ENCODE peak calls at places on chromosomes 4 and X, in nine cellular contexts. S is ascending aorta; N is dorsolateral prefrontal cortex; O is A549; D is CD8-positive, alpha-beta memory T cell; L is left ventricle myocardium inferior; B is testis; Y is tibial nerve; V is lower lobe of right lung. J is an unnamed sample.

GRCh38 chrX:31366076-31366475 is 294.2 kb upstream of the FTHL17 start:
- DNase-seq in S (no peak), N (no peak), O (no peak), D (no peak), L (no peak), B (no peak), Y (no peak), V (no peak), J (no peak)

GRCh38 chr4:151730003-151730559 is 30.7 kb downstream of the GATB start:
- DNase-seq in S (no peak), N (no peak), O (no peak), D (no peak), L (no peak), B (no peak), Y (no peak), V (no peak), J (no peak)

GRCh38 chr4:101049549-101050001 is 297.8 kb downstream of the PPP3CA start:
- DNase-seq in S (no peak), N (no peak), O (no peak), D (no peak), L (no peak), B (no peak), Y (no peak), V (no peak), J (no peak)

GRCh38 chr4:602559-602942 is 22.8 kb upstream of the PDE6B start:
- DNase-seq in S (no peak), N (peak), O (no peak), D (peak), L (no peak), B (peak), Y (no peak), V (peak), J (no peak)

GRCh38 chr4:81460115-81460836 is 11.4 kb downstream of the RASGEF1B start:
- DNase-seq in S (no peak), N (peak), O (no peak), D (no peak), L (no peak), B (no peak), Y (no peak), V (no peak), J (no peak)

GRCh38 chrX:132737743-132738142 is 220.7 kb downstream of the HS6ST2 start:
- DNase-seq in S (no peak), N (no peak), O (no peak), D (peak), L (no peak), B (no peak), Y (no peak), V (peak), J (no peak)

GRCh38 chr4:12488672-12489071 is 995.5 kb downstream of the RAB28 start:
- DNase-seq in S (no peak), N (no peak), O (no peak), D (no peak), L (peak), B (no peak), Y (no peak), V (no peak), J (no peak)

GRCh38 chr4:155822572-155822971 is 43.5 kb downstream of the ASIC5 start:
- DNase-seq in S (no peak), N (no peak), O (peak), D (no peak), L (no peak), B (no peak), Y (no peak), V (no peak), J (no peak)

GRCh38 chr4:6799091-6799490 is 16.6 kb downstream of the KIAA0232 start:
- DNase-seq in S (no peak), N (no peak), O (no peak), D (no peak), L (no peak), B (no peak), Y (no peak), V (no peak), J (no peak)

GRCh38 chr4:35511851-35512250 is 732.5 kb downstream of the ARAP2 start:
- DNase-seq in S (no peak), N (no peak), O (no peak), D (no peak), L (no peak), B (no peak), Y (no peak), V (no peak), J (no peak)

GRCh38 chr4:151324449-151325319 is 721 bp downstream of the SH3D19 start:
- DNase-seq in S (peak), N (peak), O (peak), D (no peak), L (peak), B (peak), Y (peak), V (peak), J (peak)

GRCh38 chr4:165384608-165385007 is 5.8 kb downstream of the CPE start:
- DNase-seq in S (no peak), N (no peak), O (no peak), D (no peak), L (no peak), B (no peak), Y (no peak), V (no peak), J (no peak)

GRCh38 chr4:170428929-170429328 is 339.2 kb upstream of the AADAT start:
- DNase-seq in S (no peak), N (no peak), O (no peak), D (no peak), L (no peak), B (no peak), Y (no peak), V (no peak), J (no peak)

GRCh38 chrX:71178908-71179307 is 34.3 kb downstream of the NLGN3 start:
- DNase-seq in S (peak), N (peak), O (peak), D (peak), L (no peak), B (peak), Y (peak), V (peak), J (no peak)

GRCh38 chr4:148443550-148444295 is 1.5 kb upstream of the NR3C2 start:
- DNase-seq in S (peak), N (no peak), O (no peak), D (peak), L (peak), B (peak), Y (peak), V (peak), J (peak)

GRCh38 chrX:74251006-74251930 is 52.7 kb upstream of the ZCCHC13 start:
- DNase-seq in S (no peak), N (no peak), O (peak), D (no peak), L (no peak), B (no peak), Y (no peak), V (no peak), J (no peak)

GRCh38 chr4:72283357-72283756 is 251.6 kb downstream of the NPFFR2 start:
- DNase-seq in S (no peak), N (no peak), O (no peak), D (no peak), L (no peak), B (no peak), Y (no peak), V (no peak), J (no peak)

GRCh38 chr4:8651661-8652180 is 59.2 kb downstream of the CPZ start:
- DNase-seq in S (peak), N (no peak), O (no peak), D (no peak), L (no peak), B (no peak), Y (no peak), V (no peak), J (no peak)

GRCh38 chr4:141329174-141329569 is 108.5 kb downstream of the ZNF330 start:
- DNase-seq in S (no peak), N (no peak), O (no peak), D (no peak), L (no peak), B (no peak), Y (peak), V (no peak), J (no peak)

GRCh38 chr4:172871381-172871780 is 297.2 kb upstream of the GALNT7 start:
- DNase-seq in S (no peak), N (no peak), O (no peak), D (no peak), L (no peak), B (no peak), Y (no peak), V (no peak), J (no peak)

GRCh38 chr4:41406051-41406516 is 131.9 kb upstream of the LIMCH1 start:
- DNase-seq in S (no peak), N (no peak), O (peak), D (no peak), L (no peak), B (no peak), Y (no peak), V (no peak), J (no peak)

GRCh38 chrX:100870527-100870926 is 3.6 kb downstream of the NOX1 start:
- DNase-seq in S (no peak), N (no peak), O (no peak), D (no peak), L (no peak), B (no peak), Y (no peak), V (no peak), J (no peak)

GRCh38 chrX:9438950-9439494 is 25.8 kb upstream of the TBL1X start:
- DNase-seq in S (no peak), N (no peak), O (no peak), D (no peak), L (no peak), B (no peak), Y (no peak), V (no peak), J (no peak)

GRCh38 chr4:106268731-106269272 is 47.2 kb downstream of the TBCK start:
- DNase-seq in S (no peak), N (no peak), O (no peak), D (no peak), L (no peak), B (no peak), Y (no peak), V (no peak), J (no peak)

GRCh38 chrX:80285131-80285773 is 135.0 kb upstream of the TENT5D start:
- DNase-seq in S (no peak), N (no peak), O (peak), D (no peak), L (no peak), B (peak), Y (no peak), V (no peak), J (no peak)

GRCh38 chr4:78083035-78083434 is 25.9 kb downstream of the FRAS1 start:
- DNase-seq in S (no peak), N (no peak), O (no peak), D (no peak), L (no peak), B (no peak), Y (no peak), V (no peak), J (no peak)

GRCh38 chr4:180828455-180829018 is 1414.7 kb upstream of the TENM3 start:
- DNase-seq in S (no peak), N (no peak), O (no peak), D (no peak), L (no peak), B (peak), Y (peak), V (no peak), J (no peak)

GRCh38 chrX:110045988-110046387 is 43.1 kb downstream of the TMEM164 start:
- DNase-seq in S (no peak), N (no peak), O (no peak), D (no peak), L (no peak), B (no peak), Y (no peak), V (no peak), J (no peak)

GRCh38 chr4:26522478-26522877 is 32.2 kb upstream of the CCKAR start:
- DNase-seq in S (no peak), N (no peak), O (no peak), D (no peak), L (no peak), B (no peak), Y (no peak), V (no peak), J (no peak)

GRCh38 chr4:145390566-145390965 is 91.1 kb upstream of the SMAD1 start:
- DNase-seq in S (no peak), N (no peak), O (no peak), D (no peak), L (no peak), B (no peak), Y (no peak), V (no peak), J (no peak)

DNA sequence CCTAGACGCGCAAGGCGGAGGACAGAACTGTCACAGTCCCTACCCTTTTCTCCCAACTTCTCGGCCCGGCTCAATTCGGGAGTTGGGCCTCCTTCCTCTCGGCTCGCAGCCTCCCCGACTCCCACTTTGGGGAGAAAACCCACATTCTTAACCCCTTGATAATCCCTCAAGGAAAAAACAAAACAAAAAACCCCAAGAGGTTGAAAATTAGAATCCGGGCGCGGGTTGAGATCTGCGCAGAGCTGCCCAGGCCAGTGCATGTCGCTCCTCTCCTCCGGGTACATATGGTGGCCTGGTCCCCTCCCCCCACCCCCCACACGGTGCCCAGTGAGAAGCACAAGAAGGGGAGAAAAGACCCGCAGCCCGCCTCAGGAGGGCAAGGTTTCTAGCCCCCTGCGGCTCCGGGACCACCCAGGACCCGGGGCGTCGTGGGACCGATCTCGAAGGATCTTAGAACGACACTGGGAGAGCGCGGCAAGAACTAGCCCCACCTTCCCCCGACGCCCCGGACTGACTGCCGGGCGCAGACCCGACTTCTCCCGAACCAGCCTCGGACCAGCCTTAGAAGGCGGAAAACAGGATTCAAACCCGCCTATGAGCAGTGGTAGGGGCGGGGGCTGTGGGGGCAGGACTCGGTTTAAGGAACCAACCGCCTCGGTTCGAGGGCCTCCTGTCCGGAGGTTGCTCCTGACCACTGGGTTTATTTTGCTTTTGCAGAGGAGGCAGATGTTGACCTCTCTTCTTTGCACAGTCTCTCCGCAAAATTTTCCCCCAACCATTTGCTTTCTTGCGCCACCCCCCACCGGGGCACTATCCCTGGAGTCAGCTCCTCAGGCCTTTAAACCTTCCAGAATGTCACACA is 2.5 kb upstream of the PDGFRA start:
- DNase-seq in S (peak), N (no peak), O (no peak), D (no peak), L (peak), B (peak), Y (peak), V (peak), J (no peak)
- H3K27ac ChIP-seq in S (peak), N (no peak), O (no peak), D (no peak), L (peak), B (peak), Y (peak), V (peak), J (no peak)

DNA sequence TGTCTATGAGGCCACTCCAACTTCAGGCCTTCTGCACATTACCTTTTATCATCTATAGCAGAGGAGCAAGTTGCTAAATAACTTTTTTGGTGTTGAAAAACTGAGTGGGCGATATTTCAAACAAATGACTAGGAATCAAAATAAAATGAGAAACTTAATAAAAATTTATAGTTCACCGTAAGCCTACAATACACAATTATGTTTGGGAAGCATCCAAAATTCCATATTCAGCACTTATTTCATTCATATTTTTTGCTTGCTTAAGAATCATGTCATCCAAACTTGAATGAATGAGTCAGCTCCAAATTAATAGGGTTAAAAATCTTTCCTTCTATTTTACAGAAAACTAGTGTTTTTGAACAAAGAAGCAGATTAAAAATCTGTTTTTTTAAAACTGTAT is 119.1 kb downstream of the SH3RF1 start:
- DNase-seq in S (no peak), N (no peak), O (no peak), D (no peak), L (no peak), B (no peak), Y (no peak), V (no peak), J (no peak)
- H3K27ac ChIP-seq in S (no peak), N (no peak), O (no peak), D (no peak), L (no peak), B (no peak), Y (no peak), V (no peak), J (no peak)

DNA sequence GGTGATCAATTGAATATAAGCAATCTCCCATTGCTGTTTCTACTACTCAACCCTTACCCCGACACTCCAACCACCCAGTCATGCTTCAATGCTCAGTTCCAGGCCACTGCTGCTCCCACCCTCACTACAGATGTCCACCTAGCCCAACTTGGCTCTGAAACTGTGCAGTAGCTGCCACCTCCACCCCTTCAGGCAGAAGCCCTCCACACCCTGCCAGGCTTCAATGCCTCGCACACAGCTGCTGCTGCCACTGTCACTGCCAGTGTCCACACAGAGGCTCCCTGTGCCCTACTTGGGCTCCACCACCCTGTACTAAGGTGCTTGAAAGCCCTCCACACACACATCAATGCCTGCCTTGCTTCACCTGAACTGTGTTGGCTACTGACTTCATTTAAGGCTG is 34.6 kb downstream of the LAMTOR3 start:
- DNase-seq in S (no peak), N (no peak), O (no peak), D (no peak), L (no peak), B (no peak), Y (no peak), V (no peak), J (no peak)
- H3K27ac ChIP-seq in S (no peak), N (no peak), O (no peak), D (no peak), L (no peak), B (no peak), Y (no peak), V (no peak), J (no peak)

DNA sequence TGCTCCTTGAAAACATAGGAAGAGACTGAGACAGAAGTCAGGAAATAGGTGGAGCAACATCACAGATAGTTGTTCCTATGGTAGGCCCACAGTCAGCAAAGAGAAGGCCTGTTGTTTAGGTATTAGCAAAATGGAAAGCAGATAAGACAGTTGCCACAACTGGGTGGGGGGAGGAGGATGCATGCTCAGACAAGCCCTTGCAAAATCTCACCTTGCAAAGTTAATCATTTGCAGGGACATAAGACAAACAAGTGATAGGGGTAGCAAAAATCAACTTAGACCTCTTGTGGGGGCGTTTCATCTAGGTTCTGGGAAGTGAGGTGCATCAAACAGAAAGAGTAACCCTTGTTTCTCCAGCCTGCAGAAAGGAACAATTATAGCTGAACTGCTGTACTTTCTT is 30.7 kb downstream of the SERPINA7 start:
- DNase-seq in S (no peak), N (no peak), O (no peak), D (no peak), L (no peak), B (no peak), Y (no peak), V (no peak), J (no peak)
- H3K27ac ChIP-seq in S (no peak), N (no peak), O (no peak), D (no peak), L (no peak), B (no peak), Y (no peak), V (no peak), J (no peak)

J was measured in caudate nucleus.